ENCODE peak calls at places on chromosome 16, in eight cellular contexts. E is K562, B is stomach, U is left ventricle myocardium inferior, Z is left lung, K is esophagus squamous epithelium, V is neural progenitor cell, T is prostate gland. H is an unnamed sample.

GRCh38 chr16:83727018-83727417 is 80.8 kb upstream of the HSBP1 start:
- DNase-seq in K (no peak), E (no peak), U (no peak), B (no peak), T (no peak), Z (no peak), V (no peak), H (no peak)

GRCh38 chr16:4083347-4083870 is 32.8 kb downstream of the ADCY9 start:
- DNase-seq in V (no peak), E (no peak), U (no peak), T (no peak), K (no peak), Z (no peak), B (no peak), H (no peak)

GRCh38 chr16:86978445-86979030 is 338.7 kb downstream of the C16orf95 start:
- DNase-seq in V (no peak), B (no peak), K (no peak), Z (no peak), T (no peak), U (no peak), E (no peak), H (no peak)

GRCh38 chr16:30017277-30017656 is 5.7 kb upstream of the C16orf92 start:
- DNase-seq in U (no peak), E (no peak), B (no peak), Z (no peak), V (no peak), T (no peak), K (no peak), H (no peak)

GRCh38 chr16:67673712-67674580 is 7.3 kb downstream of the C16orf86 start:
- DNase-seq in T (no peak), V (no peak), Z (peak; percentile 85), U (peak; percentile 74), K (no peak), B (peak; percentile 77), E (no peak), H (no peak)

GRCh38 chr16:3193221-3194212 is 5.5 kb downstream of the OR1F1 start:
- DNase-seq in K (no peak), T (no peak), U (no peak), V (no peak), E (no peak), B (no peak), Z (no peak), H (no peak)

GRCh38 chr16:69858196-69859104 is 92.7 kb upstream of the CLEC18A start:
- DNase-seq in Z (no peak), K (no peak), B (no peak), U (no peak), T (no peak), E (no peak), V (no peak), H (no peak)

GRCh38 chr16:66026211-66026610 is 340.3 kb upstream of the CDH5 start:
- DNase-seq in T (peak; percentile 36), E (no peak), U (no peak), B (no peak), K (no peak), Z (no peak), V (peak; percentile 45), H (no peak)

GRCh38 chr16:52584921-52585320 is 38.0 kb upstream of the TOX3 start:
- DNase-seq in U (no peak), K (no peak), E (no peak), V (no peak), Z (no peak), B (no peak), T (no peak), H (no peak)

GRCh38 chr16:20383106-20384029 is 21.2 kb downstream of the PDILT start:
- DNase-seq in V (peak; percentile 86), E (peak; percentile 79), K (no peak), B (peak; percentile 55), U (peak; percentile 19), Z (no peak), T (peak; percentile 61), H (peak; percentile 74)

GRCh38 chr16:48999508-48999907 is 282.1 kb downstream of the CBLN1 start:
- DNase-seq in E (no peak), T (no peak), K (no peak), V (no peak), U (no peak), Z (no peak), B (no peak), H (no peak)

DNA sequence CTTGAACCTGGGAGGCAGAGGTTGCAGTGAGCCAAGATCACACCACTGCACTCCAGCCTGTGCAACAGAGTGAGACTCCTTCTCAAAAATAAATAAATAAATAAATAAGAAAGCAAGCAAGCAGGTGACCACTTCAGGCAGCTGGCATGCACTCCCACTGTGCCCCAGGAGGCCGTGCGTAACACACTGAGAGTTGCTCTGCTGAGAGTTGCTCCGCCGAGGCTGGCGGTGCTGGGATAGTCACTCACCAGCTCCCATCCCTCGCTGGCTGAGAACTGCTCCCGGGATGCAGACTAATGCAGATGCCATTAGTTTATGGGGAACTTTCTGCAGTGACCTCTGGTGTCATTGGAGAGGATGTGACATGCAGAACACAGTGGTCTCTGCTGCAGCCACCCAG is 105.7 kb upstream of the PLCG2 start:
- DNase-seq in E (no peak), T (no peak), U (no peak), Z (no peak), K (no peak), B (no peak), V (no peak), H (no peak)
- H3K36me3 ChIP-seq in E (peaks cover 61% of the 10 kb centered on the region), T (no peaks in the 10 kb centered on the region), U (peaks cover 45% of the 10 kb centered on the region), Z (peaks cover 86% of the 10 kb centered on the region), K (peaks cover 98% of the 10 kb centered on the region), B (peaks cover 95% of the 10 kb centered on the region), V (no peaks in the 10 kb centered on the region), H (peaks cover 2% of the 10 kb centered on the region)

GRCh38 chr16:11914210-11914758 is 1.5 kb downstream of the GSPT1 start:
- DNase-seq in V (no peak), Z (no peak), B (no peak), E (no peak), U (no peak), T (no peak), K (no peak), H (no peak)

GRCh38 chr16:11913425-11914079 is 2.2 kb downstream of the GSPT1 start:
- DNase-seq in U (no peak), Z (no peak), V (no peak), T (no peak), K (no peak), E (no peak), B (no peak), H (no peak)

GRCh38 chr16:11914759-11915643 is 755 bp downstream of the GSPT1 start:
- DNase-seq in V (peak; percentile 63), B (peak; percentile 41), T (peak; percentile 15), U (peak; percentile 38), Z (peak; percentile 92), E (peak; percentile 75), K (no peak), H (peak; percentile 41)

GRCh38 chr16:11907160-11907970 is 8.4 kb downstream of the GSPT1 start:
- DNase-seq in U (no peak), K (no peak), Z (no peak), T (no peak), B (no peak), V (no peak), E (no peak), H (no peak)

DNA sequence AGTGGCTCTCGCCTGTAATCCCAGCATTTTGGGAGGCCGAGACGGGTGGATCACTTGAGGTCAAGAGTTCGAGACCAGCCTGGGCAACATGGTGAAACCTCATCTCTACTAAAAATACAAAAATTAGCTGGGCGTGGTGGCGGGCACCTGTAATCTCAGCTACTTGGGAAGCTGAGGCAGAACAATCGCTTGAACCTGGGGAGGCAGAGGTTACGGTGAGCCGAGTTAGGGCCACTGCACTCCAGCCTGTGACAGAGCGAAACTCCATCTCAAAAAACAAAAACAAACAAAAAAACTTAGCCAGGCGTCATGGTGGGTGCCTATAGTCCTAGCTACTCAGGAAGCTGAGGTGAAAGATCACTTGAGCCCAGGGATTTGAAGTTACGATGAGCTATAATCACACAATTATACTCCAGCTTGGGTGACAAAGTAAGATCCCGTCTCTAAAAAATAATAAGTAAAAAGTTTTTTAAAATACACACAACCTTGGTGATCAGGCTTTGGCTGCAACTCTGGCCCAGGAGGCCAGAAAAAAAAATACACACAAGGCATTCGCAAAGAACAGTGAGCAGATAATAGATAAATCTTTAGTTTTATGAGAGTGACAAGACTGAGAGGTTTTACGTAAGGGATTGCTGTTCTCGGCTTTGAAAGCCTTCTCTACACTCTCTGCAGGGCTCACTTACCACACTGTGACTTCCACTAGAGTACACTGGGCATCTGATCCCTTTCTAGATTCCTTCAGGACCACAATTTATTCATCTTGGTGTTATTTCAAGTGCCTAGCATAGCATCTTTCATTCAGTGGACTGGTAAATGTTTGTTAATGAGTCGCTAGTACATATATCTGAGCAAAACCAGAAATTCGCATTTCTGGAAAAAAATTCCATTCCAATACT is 5.9 kb downstream of the GSPT1 start:
- DNase-seq in B (no peak), K (no peak), Z (no peak), V (no peak), T (no peak), U (no peak), E (no peak), H (no peak)
- H3K4me1 ChIP-seq in B (peaks cover 75% of the 10 kb centered on the region), K (peaks cover 9% of the 10 kb centered on the region), Z (peaks cover 62% of the 10 kb centered on the region), V (peaks cover 18% of the 10 kb centered on the region), T (peaks cover 2% of the 10 kb centered on the region), U (peaks cover 73% of the 10 kb centered on the region), E (peaks cover 19% of the 10 kb centered on the region), H (no peaks in the 10 kb centered on the region)

DNA sequence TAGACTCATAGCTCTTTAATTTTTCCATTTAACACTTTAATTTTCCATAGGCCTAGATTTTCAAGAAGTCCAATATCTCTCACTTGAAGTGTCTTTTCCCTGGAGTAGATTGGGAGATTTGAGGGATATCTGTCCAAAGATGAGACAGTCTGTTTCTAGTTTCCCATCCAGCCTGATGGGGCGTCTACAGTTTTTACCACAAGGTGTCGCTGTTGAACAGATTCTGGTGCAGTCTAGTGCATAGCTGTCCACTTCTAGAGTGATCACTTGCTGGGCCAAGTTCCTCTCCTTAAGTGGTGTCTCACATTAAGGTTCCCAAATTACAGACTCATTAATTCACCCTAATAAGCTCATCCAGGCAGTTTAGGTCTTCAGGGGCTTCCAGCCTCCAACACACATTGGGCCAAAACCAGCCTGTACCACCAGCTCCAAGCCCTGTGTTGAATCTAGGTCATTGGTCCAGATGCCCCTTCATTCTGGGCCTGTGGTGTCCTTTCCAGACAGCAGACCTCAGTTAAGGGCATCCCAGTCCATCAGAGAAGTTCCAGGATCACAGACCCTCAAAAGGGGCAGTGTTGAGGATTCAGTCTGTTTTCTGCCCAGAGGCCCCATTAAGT is 9.4 kb downstream of the SNX20 start:
- DNase-seq in B (no peak), E (peak; percentile 74), Z (no peak), K (no peak), V (peak; percentile 52), U (no peak), T (no peak), H (no peak)
- TF ChIP-seq CTCF in B (peak; percentile 14), E (peak; percentile 74), Z (peak; percentile 29), K (no peak), V (peak; percentile 83), U (peak; percentile 48), T (peak; percentile 12), H (peak; percentile 74)

GRCh38 chr16:23562505-23562904 is 5.0 kb downstream of the UBFD1 start:
- DNase-seq in U (no peak), T (no peak), E (no peak), K (no peak), V (no peak), B (no peak), Z (no peak), H (no peak)
- H3K36me3 ChIP-seq in U (peaks cover 85% of the 10 kb centered on the region), T (peaks cover 17% of the 10 kb centered on the region), E (peaks cover 84% of the 10 kb centered on the region), K (peaks cover 87% of the 10 kb centered on the region), V (peaks cover 4% of the 10 kb centered on the region), B (peaks cover 84% of the 10 kb centered on the region), Z (peaks cover 79% of the 10 kb centered on the region), H (peaks cover 8% of the 10 kb centered on the region)

GRCh38 chr16:78896280-78896679 is 704.3 kb downstream of the MAF start:
- DNase-seq in E (no peak), V (no peak), Z (no peak), K (no peak), U (no peak), T (no peak), B (no peak), H (no peak)
- H3K4me1 ChIP-seq in E (no peaks in the 10 kb centered on the region), V (peaks cover 13% of the 10 kb centered on the region), Z (no peaks in the 10 kb centered on the region), K (no peaks in the 10 kb centered on the region), U (no peaks in the 10 kb centered on the region), T (no peaks in the 10 kb centered on the region), B (no peaks in the 10 kb centered on the region), H (no peaks in the 10 kb centered on the region)

GRCh38 chr16:31211960-31212359 is 2.0 kb upstream of the TRIM72 start:
- DNase-seq in V (no peak), B (no peak), K (no peak), E (no peak), Z (no peak), T (no peak), U (no peak), H (no peak)
- TF ChIP-seq CTCF in V (no peak), B (no peak), K (no peak), E (no peak), Z (no peak), T (no peak), U (no peak), H (no peak)

H was measured in Caco-2.